ENCODE peak calls at places on chromosome 12, in seven cellular contexts. One of them, this sample, is unnamed.

GRCh38 chr12:26872623-26873022 is 39.6 kb upstream of the ITPR2 start:
- DNase-seq in GM12892: no peak
- DNase-seq in GM06990: no peak
- DNase-seq in naive thymus-derived CD8-positive, alpha-beta T cell: no peak
- DNase-seq in stimulated activated CD4-positive, alpha-beta T cell treated with anti-CD3 and anti-CD28 coated beads, TNF-alpha, amount 100 ng/mL, for 1 hour: no peak
- DNase-seq in aorta: no peak
- DNase-seq in CD4-positive, alpha-beta memory T cell: no peak
- DNase-seq in this sample: no peak

GRCh38 chr12:51593539-51593938 is 2.5 kb downstream of the SCN8A start:
- DNase-seq in GM12892: no peak
- DNase-seq in GM06990: no peak
- DNase-seq in naive thymus-derived CD8-positive, alpha-beta T cell: no peak
- DNase-seq in stimulated activated CD4-positive, alpha-beta T cell treated with anti-CD3 and anti-CD28 coated beads, TNF-alpha, amount 100 ng/mL, for 1 hour: no peak
- DNase-seq in aorta: no peak
- DNase-seq in CD4-positive, alpha-beta memory T cell: no peak
- DNase-seq in this sample: no peak

GRCh38 chr12:70994217-70994788 is 73.8 kb upstream of the PTPRR start:
- DNase-seq in GM12892: no peak
- DNase-seq in GM06990: no peak
- DNase-seq in naive thymus-derived CD8-positive, alpha-beta T cell: no peak
- DNase-seq in stimulated activated CD4-positive, alpha-beta T cell treated with anti-CD3 and anti-CD28 coated beads, TNF-alpha, amount 100 ng/mL, for 1 hour: no peak
- DNase-seq in aorta: no peak
- DNase-seq in CD4-positive, alpha-beta memory T cell: no peak
- DNase-seq in this sample: no peak

GRCh38 chr12:31206038-31206670 is 119.8 kb downstream of the SINHCAF start:
- DNase-seq in GM12892: no peak
- DNase-seq in GM06990: no peak
- DNase-seq in naive thymus-derived CD8-positive, alpha-beta T cell: no peak
- DNase-seq in stimulated activated CD4-positive, alpha-beta T cell treated with anti-CD3 and anti-CD28 coated beads, TNF-alpha, amount 100 ng/mL, for 1 hour: no peak
- DNase-seq in aorta: no peak
- DNase-seq in CD4-positive, alpha-beta memory T cell: no peak
- DNase-seq in this sample: no peak

GRCh38 chr12:124520896-124521295 is 46.5 kb downstream of the NCOR2 start:
- DNase-seq in GM12892: no peak
- DNase-seq in GM06990: no peak
- DNase-seq in naive thymus-derived CD8-positive, alpha-beta T cell: no peak
- DNase-seq in stimulated activated CD4-positive, alpha-beta T cell treated with anti-CD3 and anti-CD28 coated beads, TNF-alpha, amount 100 ng/mL, for 1 hour: no peak
- DNase-seq in aorta: no peak
- DNase-seq in CD4-positive, alpha-beta memory T cell: no peak
- DNase-seq in this sample: no peak

GRCh38 chr12:109631236-109632150 is 57.9 kb downstream of the MVK start:
- DNase-seq in GM12892: no peak
- DNase-seq in GM06990: no peak
- DNase-seq in naive thymus-derived CD8-positive, alpha-beta T cell: no peak
- DNase-seq in stimulated activated CD4-positive, alpha-beta T cell treated with anti-CD3 and anti-CD28 coated beads, TNF-alpha, amount 100 ng/mL, for 1 hour: no peak
- DNase-seq in aorta: no peak
- DNase-seq in CD4-positive, alpha-beta memory T cell: no peak
- DNase-seq in this sample: no peak

GRCh38 chr12:130989391-130989790 is 35.7 kb downstream of the ADGRD1 start:
- DNase-seq in GM12892: no peak
- DNase-seq in GM06990: no peak
- DNase-seq in naive thymus-derived CD8-positive, alpha-beta T cell: no peak
- DNase-seq in stimulated activated CD4-positive, alpha-beta T cell treated with anti-CD3 and anti-CD28 coated beads, TNF-alpha, amount 100 ng/mL, for 1 hour: no peak
- DNase-seq in aorta: peak
- DNase-seq in CD4-positive, alpha-beta memory T cell: no peak
- DNase-seq in this sample: no peak

GRCh38 chr12:26564391-26564790 is 268.6 kb downstream of the ITPR2 start:
- DNase-seq in GM12892: no peak
- DNase-seq in GM06990: no peak
- DNase-seq in naive thymus-derived CD8-positive, alpha-beta T cell: no peak
- DNase-seq in stimulated activated CD4-positive, alpha-beta T cell treated with anti-CD3 and anti-CD28 coated beads, TNF-alpha, amount 100 ng/mL, for 1 hour: no peak
- DNase-seq in aorta: no peak
- DNase-seq in CD4-positive, alpha-beta memory T cell: no peak
- DNase-seq in this sample: no peak

GRCh38 chr12:87848248-87848868 is 180.8 kb downstream of the C12orf50 start:
- DNase-seq in GM12892: no peak
- DNase-seq in GM06990: no peak
- DNase-seq in naive thymus-derived CD8-positive, alpha-beta T cell: no peak
- DNase-seq in stimulated activated CD4-positive, alpha-beta T cell treated with anti-CD3 and anti-CD28 coated beads, TNF-alpha, amount 100 ng/mL, for 1 hour: no peak
- DNase-seq in aorta: no peak
- DNase-seq in CD4-positive, alpha-beta memory T cell: no peak
- DNase-seq in this sample: no peak

GRCh38 chr12:108612788-108613282 is 15.0 kb upstream of the TMEM119 start:
- DNase-seq in GM12892: no peak
- DNase-seq in GM06990: no peak
- DNase-seq in naive thymus-derived CD8-positive, alpha-beta T cell: no peak
- DNase-seq in stimulated activated CD4-positive, alpha-beta T cell treated with anti-CD3 and anti-CD28 coated beads, TNF-alpha, amount 100 ng/mL, for 1 hour: no peak
- DNase-seq in aorta: no peak
- DNase-seq in CD4-positive, alpha-beta memory T cell: no peak
- DNase-seq in this sample: no peak

GRCh38 chr12:123533672-123534643 is at the start of gene RILPL1:
- DNase-seq in GM12892: peak
- DNase-seq in GM06990: peak
- DNase-seq in naive thymus-derived CD8-positive, alpha-beta T cell: peak
- DNase-seq in stimulated activated CD4-positive, alpha-beta T cell treated with anti-CD3 and anti-CD28 coated beads, TNF-alpha, amount 100 ng/mL, for 1 hour: peak
- DNase-seq in aorta: peak
- DNase-seq in CD4-positive, alpha-beta memory T cell: no peak
- DNase-seq in this sample: no peak

GRCh38 chr12:45232771-45233372 is 17.0 kb downstream of the ANO6 start:
- DNase-seq in GM12892: no peak
- DNase-seq in GM06990: no peak
- DNase-seq in naive thymus-derived CD8-positive, alpha-beta T cell: no peak
- DNase-seq in stimulated activated CD4-positive, alpha-beta T cell treated with anti-CD3 and anti-CD28 coated beads, TNF-alpha, amount 100 ng/mL, for 1 hour: no peak
- DNase-seq in aorta: no peak
- DNase-seq in CD4-positive, alpha-beta memory T cell: no peak
- DNase-seq in this sample: no peak

GRCh38 chr12:115998789-115999478 is 278.6 kb downstream of the MED13L start:
- DNase-seq in GM12892: no peak
- DNase-seq in GM06990: no peak
- DNase-seq in naive thymus-derived CD8-positive, alpha-beta T cell: no peak
- DNase-seq in stimulated activated CD4-positive, alpha-beta T cell treated with anti-CD3 and anti-CD28 coated beads, TNF-alpha, amount 100 ng/mL, for 1 hour: no peak
- DNase-seq in aorta: no peak
- DNase-seq in CD4-positive, alpha-beta memory T cell: no peak
- DNase-seq in this sample: no peak

GRCh38 chr12:2152134-2152533 is 99.3 kb downstream of the CACNA1C start:
- DNase-seq in GM12892: no peak
- DNase-seq in GM06990: peak
- DNase-seq in naive thymus-derived CD8-positive, alpha-beta T cell: no peak
- DNase-seq in stimulated activated CD4-positive, alpha-beta T cell treated with anti-CD3 and anti-CD28 coated beads, TNF-alpha, amount 100 ng/mL, for 1 hour: no peak
- DNase-seq in aorta: no peak
- DNase-seq in CD4-positive, alpha-beta memory T cell: no peak
- DNase-seq in this sample: no peak

GRCh38 chr12:75632452-75632851 is 121.0 kb upstream of the KRR1 start:
- DNase-seq in GM12892: no peak
- DNase-seq in GM06990: no peak
- DNase-seq in naive thymus-derived CD8-positive, alpha-beta T cell: no peak
- DNase-seq in stimulated activated CD4-positive, alpha-beta T cell treated with anti-CD3 and anti-CD28 coated beads, TNF-alpha, amount 100 ng/mL, for 1 hour: no peak
- DNase-seq in aorta: no peak
- DNase-seq in CD4-positive, alpha-beta memory T cell: no peak
- DNase-seq in this sample: no peak

GRCh38 chr12:95212576-95212975 is 4.7 kb downstream of the FGD6 start:
- DNase-seq in GM12892: no peak
- DNase-seq in GM06990: no peak
- DNase-seq in naive thymus-derived CD8-positive, alpha-beta T cell: no peak
- DNase-seq in stimulated activated CD4-positive, alpha-beta T cell treated with anti-CD3 and anti-CD28 coated beads, TNF-alpha, amount 100 ng/mL, for 1 hour: no peak
- DNase-seq in aorta: no peak
- DNase-seq in CD4-positive, alpha-beta memory T cell: no peak
- DNase-seq in this sample: no peak

GRCh38 chr12:65882504-65882903 is 58.2 kb downstream of the HMGA2 start:
- DNase-seq in GM12892: no peak
- DNase-seq in GM06990: no peak
- DNase-seq in naive thymus-derived CD8-positive, alpha-beta T cell: no peak
- DNase-seq in stimulated activated CD4-positive, alpha-beta T cell treated with anti-CD3 and anti-CD28 coated beads, TNF-alpha, amount 100 ng/mL, for 1 hour: no peak
- DNase-seq in aorta: no peak
- DNase-seq in CD4-positive, alpha-beta memory T cell: no peak
- DNase-seq in this sample: no peak

GRCh38 chr12:131929530-131930456 is 717 bp downstream of the PUS1 start:
- DNase-seq in GM12892: peak
- DNase-seq in GM06990: peak
- DNase-seq in naive thymus-derived CD8-positive, alpha-beta T cell: no peak
- DNase-seq in stimulated activated CD4-positive, alpha-beta T cell treated with anti-CD3 and anti-CD28 coated beads, TNF-alpha, amount 100 ng/mL, for 1 hour: no peak
- DNase-seq in aorta: no peak
- DNase-seq in CD4-positive, alpha-beta memory T cell: peak
- DNase-seq in this sample: no peak

GRCh38 chr12:60830381-60830780 is 1234.6 kb downstream of the SLC16A7 start:
- DNase-seq in GM12892: no peak
- DNase-seq in GM06990: no peak
- DNase-seq in naive thymus-derived CD8-positive, alpha-beta T cell: no peak
- DNase-seq in stimulated activated CD4-positive, alpha-beta T cell treated with anti-CD3 and anti-CD28 coated beads, TNF-alpha, amount 100 ng/mL, for 1 hour: no peak
- DNase-seq in aorta: no peak
- DNase-seq in CD4-positive, alpha-beta memory T cell: no peak
- DNase-seq in this sample: no peak